ENCODE peak calls at places on chromosomes 2 and 18, in five cellular contexts. Y, E, L, N and Z are unnamed samples.

GRCh38 chr2:53784431-53784830 is 2.3 kb downstream of the ASB3 start:
- DNase-seq in Y (no peak), E (no peak), L (no peak), N (no peak), Z (no peak)

GRCh38 chr2:241214766-241215165 is 26.3 kb downstream of the ANO7 start:
- DNase-seq in Y (no peak), E (no peak), L (no peak), N (no peak), Z (no peak)

GRCh38 chr2:151762694-151763093 is 28.4 kb upstream of the NEB start:
- DNase-seq in Y (no peak), E (no peak), L (peak), N (no peak), Z (no peak)

GRCh38 chr2:73827018-73827417 is 1.7 kb upstream of the STAMBP start:
- DNase-seq in Y (no peak), E (no peak), L (peak), N (no peak), Z (no peak)

GRCh38 chr2:209368924-209369323 is 54.9 kb upstream of the MAP2 start:
- DNase-seq in Y (peak), E (peak), L (peak), N (peak), Z (no peak)

GRCh38 chr2:23480991-23481797 is 96.2 kb downstream of the KLHL29 start:
- DNase-seq in Y (peak), E (no peak), L (peak), N (no peak), Z (no peak)

GRCh38 chr2:170533156-170533555 is 182.0 kb upstream of the SP5 start:
- DNase-seq in Y (no peak), E (no peak), L (no peak), N (no peak), Z (no peak)

GRCh38 chr2:241911551-241911950 is 42.0 kb downstream of the RTP5 start:
- DNase-seq in Y (no peak), E (no peak), L (no peak), N (no peak), Z (no peak)

GRCh38 chr18:66560092-66560491 is 43.8 kb downstream of the CDH19 start:
- DNase-seq in Y (peak), E (no peak), L (peak), N (no peak), Z (no peak)

GRCh38 chr2:78540255-78540654 is 485.2 kb upstream of the REG3G start:
- DNase-seq in Y (no peak), E (no peak), L (no peak), N (no peak), Z (no peak)

GRCh38 chr2:162636206-162636728 is 202.3 kb downstream of the KCNH7 start:
- DNase-seq in Y (no peak), E (no peak), L (no peak), N (no peak), Z (no peak)

GRCh38 chr2:67237288-67237687 is 159.8 kb upstream of the ETAA1 start:
- DNase-seq in Y (no peak), E (no peak), L (no peak), N (no peak), Z (no peak)

GRCh38 chr18:75189696-75190095 is 19.2 kb downstream of the PTGR3 start:
- DNase-seq in Y (no peak), E (no peak), L (no peak), N (no peak), Z (no peak)

GRCh38 chr2:25594991-25595390 is 78.4 kb downstream of the DTNB start:
- DNase-seq in Y (no peak), E (no peak), L (no peak), N (no peak), Z (no peak)

GRCh38 chr2:53635681-53636080 is 131.9 kb upstream of the CHAC2 start:
- DNase-seq in Y (no peak), E (no peak), L (no peak), N (no peak), Z (no peak)

GRCh38 chr2:148990968-148991367 is 47.5 kb upstream of the LYPD6B start:
- DNase-seq in Y (no peak), E (no peak), L (no peak), N (no peak), Z (no peak)

GRCh38 chr18:172361-172760 is 14.0 kb downstream of the USP14 start:
- DNase-seq in Y (no peak), E (no peak), L (no peak), N (no peak), Z (no peak)

GRCh38 chr2:158753561-158754302 is 41.4 kb upstream of the DAPL1 start:
- DNase-seq in Y (peak), E (peak), L (peak), N (no peak), Z (no peak)

GRCh38 chr2:36356199-36356989 is 816 bp downstream of the CRIM1 start:
- DNase-seq in Y (peak), E (peak), L (peak), N (peak), Z (peak)

GRCh38 chr2:70123051-70123828 is 36.0 kb downstream of the PCBP1 start:
- DNase-seq in Y (no peak), E (peak), L (peak), N (no peak), Z (no peak)

GRCh38 chr2:145258903-145259579 is 739.1 kb upstream of the ZEB2 start:
- DNase-seq in Y (no peak), E (no peak), L (peak), N (no peak), Z (no peak)

GRCh38 chr18:35956226-35956625 is 16.3 kb upstream of the RMP24 start:
- DNase-seq in Y (no peak), E (no peak), L (no peak), N (no peak), Z (no peak)

GRCh38 chr2:200615247-200615646 is 29.4 kb downstream of the AOX1 start:
- DNase-seq in Y (peak), E (no peak), L (peak), N (no peak), Z (no peak)

GRCh38 chr2:158142568-158143332 is 41.1 kb downstream of the UPP2 start:
- DNase-seq in Y (no peak), E (no peak), L (no peak), N (no peak), Z (no peak)

GRCh38 chr2:239276813-239277193 is 124.0 kb downstream of the HDAC4 start:
- DNase-seq in Y (no peak), E (no peak), L (no peak), N (peak), Z (peak)

GRCh38 chr18:74414951-74415515 is 42.1 kb downstream of the DIPK1C start:
- DNase-seq in Y (no peak), E (no peak), L (no peak), N (no peak), Z (no peak)

GRCh38 chr2:230770804-230771203 is 58.2 kb downstream of the CAB39 start:
- DNase-seq in Y (no peak), E (no peak), L (no peak), N (no peak), Z (no peak)

GRCh38 chr2:106075038-106075437 is 119.1 kb downstream of the UXS1 start:
- DNase-seq in Y (no peak), E (no peak), L (peak), N (no peak), Z (no peak)

GRCh38 chr2:164792316-164793127 is 49.1 kb downstream of the COBLL1 start:
- DNase-seq in Y (no peak), E (no peak), L (peak), N (no peak), Z (no peak)

DNA sequence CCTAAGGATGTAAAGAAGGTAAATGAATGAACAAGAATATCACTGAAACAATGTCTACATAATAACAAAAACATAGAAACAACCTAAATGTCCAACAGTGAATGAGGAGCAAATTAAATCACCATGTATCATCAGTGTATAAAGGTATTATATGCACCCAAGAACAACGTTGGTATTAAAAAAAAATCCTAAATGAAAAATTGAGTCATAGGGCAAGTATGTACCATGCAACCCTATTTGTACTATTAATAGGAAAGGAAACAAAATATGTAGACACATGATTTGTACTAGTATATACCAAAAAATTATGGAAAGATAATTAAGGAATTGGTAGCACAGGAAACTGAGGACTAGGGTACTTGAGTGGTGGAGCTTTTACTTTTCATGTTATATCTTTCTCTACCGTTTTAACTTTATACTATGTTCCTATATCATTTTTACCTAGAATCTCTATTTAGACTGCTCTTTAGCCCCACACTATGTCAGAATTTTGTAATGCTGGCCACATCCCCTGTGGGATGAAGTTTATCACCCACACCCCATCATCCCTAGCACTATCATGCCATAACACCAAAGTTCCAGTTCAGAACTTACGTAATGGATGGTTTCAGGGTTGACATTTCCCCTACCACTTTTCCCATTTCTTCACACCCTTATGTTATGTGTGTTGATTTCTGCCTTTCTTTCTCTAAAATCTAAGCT is 25.6 kb downstream of the IKZF2 start:
- DNase-seq in Y (no peak), E (no peak), L (peak), N (no peak), Z (no peak)
- TF ChIP-seq CTCF in Y (no peak), E (no peak), L (peak), N (no peak), Z (no peak)

DNA sequence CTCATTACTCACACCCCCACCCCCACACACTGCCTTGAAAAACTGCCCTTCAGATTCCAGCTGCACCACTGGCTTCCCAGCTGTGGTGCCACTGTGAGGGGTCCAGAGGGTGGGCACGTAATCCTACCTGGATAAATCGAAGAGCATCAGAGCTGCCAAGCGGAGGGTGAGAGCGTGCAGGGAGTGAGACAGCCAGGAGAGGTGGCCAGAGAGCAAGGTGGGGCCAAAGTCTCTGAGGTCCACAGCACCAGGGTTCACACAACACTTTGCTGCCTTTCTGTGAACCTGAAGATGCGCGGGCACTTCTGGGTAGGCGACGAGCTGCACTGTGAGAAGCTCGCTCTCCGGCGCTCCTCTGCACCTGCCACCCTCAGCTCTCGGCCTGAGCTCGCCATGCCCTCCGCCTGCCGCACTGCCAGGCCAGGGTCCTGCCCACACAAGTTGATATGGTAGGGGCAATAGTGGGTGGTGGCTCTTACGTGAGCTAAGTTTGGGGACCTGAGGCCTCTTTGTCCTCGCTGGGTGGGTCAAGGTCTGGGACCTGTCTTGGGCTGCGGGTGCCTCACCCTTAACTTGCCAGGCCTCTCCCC is 83.9 kb downstream of the MARCO start:
- DNase-seq in Y (no peak), E (no peak), L (no peak), N (no peak), Z (no peak)
- TF ChIP-seq CTCF in Y (no peak), E (no peak), L (no peak), N (no peak), Z (no peak)

DNA sequence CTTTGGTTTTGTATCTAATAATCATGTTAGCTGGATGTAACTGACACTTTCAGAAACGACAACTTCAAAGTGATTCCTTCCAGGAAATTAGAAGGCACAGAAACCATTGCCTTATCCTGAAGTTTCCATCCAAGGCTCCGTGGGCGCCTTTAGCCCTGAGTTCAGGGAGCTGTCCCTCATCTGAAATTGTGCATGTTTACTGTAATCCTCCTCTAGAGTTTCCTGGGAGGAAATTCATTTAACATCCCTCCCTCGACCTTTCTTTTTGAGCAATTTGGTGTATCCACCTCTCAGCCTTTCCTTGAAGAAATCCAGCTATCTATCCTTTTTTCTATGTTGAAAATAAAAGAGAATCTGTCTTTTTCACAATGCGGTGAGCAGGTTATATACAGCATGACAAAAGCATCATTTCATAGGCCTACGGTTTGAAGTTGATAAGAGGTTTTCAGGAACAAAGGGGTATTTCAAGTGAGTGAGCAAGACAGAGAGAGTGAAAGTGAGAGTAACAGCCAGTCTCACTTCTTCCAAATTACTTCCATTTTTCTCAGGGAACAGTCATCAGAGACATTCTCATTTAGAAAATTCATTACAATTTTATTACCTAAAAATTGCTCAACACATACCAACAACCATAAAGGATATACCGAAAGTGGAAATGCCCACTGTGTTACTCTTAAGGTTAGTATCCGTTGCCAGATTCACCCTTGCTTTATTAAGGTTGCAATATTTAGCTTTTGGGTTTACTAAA is 167.3 kb downstream of the MREG start:
- DNase-seq in Y (no peak), E (no peak), L (no peak), N (no peak), Z (no peak)
- TF ChIP-seq CTCF in Y (no peak), E (no peak), L (no peak), N (no peak), Z (no peak)

GRCh38 chr18:10194592-10194991 is 259.8 kb upstream of the APCDD1 start:
- DNase-seq in Y (no peak), E (no peak), L (peak), N (no peak), Z (no peak)
- TF ChIP-seq CTCF in Y (no peak), E (no peak), L (no peak), N (no peak), Z (no peak)

GRCh38 chr2:197852127-197852526 is 47.7 kb downstream of the PLCL1 start:
- DNase-seq in Y (no peak), E (no peak), L (no peak), N (no peak), Z (no peak)

GRCh38 chr2:197850882-197851281 is 46.5 kb downstream of the PLCL1 start:
- DNase-seq in Y (no peak), E (no peak), L (no peak), N (no peak), Z (no peak)

GRCh38 chr2:197853549-197853948 is 49.2 kb downstream of the PLCL1 start:
- DNase-seq in Y (no peak), E (no peak), L (no peak), N (no peak), Z (no peak)

GRCh38 chr2:197848602-197849001 is 44.2 kb downstream of the PLCL1 start:
- DNase-seq in Y (no peak), E (no peak), L (no peak), N (no peak), Z (no peak)

GRCh38 chr2:197851451-197851850 is 47.1 kb downstream of the PLCL1 start:
- DNase-seq in Y (no peak), E (no peak), L (peak), N (no peak), Z (no peak)
- TF ChIP-seq CTCF in Y (no peak), E (no peak), L (peak), N (no peak), Z (no peak)

GRCh38 chr2:19176977-19177376 is 181.4 kb downstream of the OSR1 start:
- DNase-seq in Y (no peak), E (no peak), L (peak), N (no peak), Z (no peak)

GRCh38 chr2:19176172-19176852 is 182.1 kb downstream of the OSR1 start:
- DNase-seq in Y (no peak), E (no peak), L (peak), N (peak), Z (no peak)

DNA sequence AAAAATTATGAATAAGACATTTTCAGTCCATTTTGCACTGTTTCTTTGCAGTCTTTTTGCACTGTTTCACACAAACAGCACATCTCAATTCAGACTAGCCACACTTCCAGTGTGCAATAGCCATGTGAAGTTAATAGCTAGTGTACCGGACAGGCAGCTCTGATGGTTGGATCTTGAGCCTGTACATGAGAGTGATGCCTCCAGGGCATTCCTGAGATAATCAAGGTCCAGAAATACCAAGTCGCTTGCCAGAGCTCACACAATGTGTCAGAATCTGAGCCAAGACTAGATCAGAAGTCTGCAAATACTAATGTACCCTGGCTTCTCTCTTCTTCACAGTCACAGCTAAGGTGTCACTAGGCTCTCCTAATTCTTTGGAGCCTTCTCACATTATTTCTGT is 180.2 kb downstream of the OSR1 start:
- DNase-seq in Y (no peak), E (no peak), L (no peak), N (no peak), Z (no peak)
- TF ChIP-seq CTCF in Y (no peak), E (no peak), L (no peak), N (no peak), Z (no peak)

GRCh38 chr2:184527058-184527457 is 71.3 kb upstream of the ZNF804A start:
- DNase-seq in Y (no peak), E (no peak), L (no peak), N (no peak), Z (no peak)
- TF ChIP-seq CTCF in Y (no peak), E (no peak), L (no peak), N (no peak), Z (no peak)

GRCh38 chr18:7872569-7872968 is 305.5 kb downstream of the PTPRM start:
- DNase-seq in Y (peak), E (no peak), L (peak), N (peak), Z (no peak)
- TF ChIP-seq CTCF in Y (no peak), E (no peak), L (peak), N (no peak), Z (no peak)